ENCODE peak calls at places on chromosome 11, in six cellular contexts. I, A, T, M, K and R are unnamed samples.

GRCh38 chr11:130223291-130223971 is 63.8 kb downstream of the ST14 start:
- DNase-seq in T (no peak), K (no peak), A (no peak), I (no peak), M (no peak), R (peak)

GRCh38 chr11:109957601-109958000 is 135.6 kb upstream of the ZC3H12C start:
- DNase-seq in M (peak), A (no peak), K (no peak), I (no peak), T (no peak), R (no peak)

GRCh38 chr11:28133146-28133545 is 25.0 kb downstream of the METTL15 start:
- DNase-seq in I (no peak), M (no peak), A (no peak), K (no peak), T (no peak), R (peak)

GRCh38 chr11:46616551-46617450 is at the start of gene HARBI1:
- DNase-seq in K (peak), I (peak), T (peak), A (peak), M (peak), R (peak)

GRCh38 chr11:104033134-104033533 is 3.3 kb upstream of the DDI1 start:
- DNase-seq in M (peak), I (no peak), A (no peak), T (no peak), K (peak), R (peak)

GRCh38 chr11:128501576-128502549 is 85.5 kb downstream of the ETS1 start:
- DNase-seq in I (no peak), T (no peak), M (peak), A (no peak), K (no peak), R (peak)

GRCh38 chr11:22927793-22928192 is 67.5 kb upstream of the CCDC179 start:
- DNase-seq in A (no peak), T (no peak), M (no peak), I (no peak), K (no peak), R (no peak)

GRCh38 chr11:47863189-47863892 is 15.2 kb upstream of the NUP160 start:
- DNase-seq in T (peak), M (peak), A (no peak), K (no peak), I (no peak), R (peak)

GRCh38 chr11:61297741-61298140 is 2.6 kb upstream of the VWCE start:
- DNase-seq in A (no peak), M (peak), I (no peak), T (no peak), K (no peak), R (peak)

GRCh38 chr11:32304521-32304920 is 130.8 kb downstream of the WT1 start:
- DNase-seq in I (no peak), A (no peak), K (no peak), T (no peak), M (no peak), R (no peak)

GRCh38 chr11:68798221-68798813 is 43.4 kb downstream of the CPT1A start:
- DNase-seq in M (peak), I (peak), A (peak), K (no peak), T (peak), R (peak)

GRCh38 chr11:46130286-46130937 is 9.2 kb upstream of the PHF21A start:
- DNase-seq in M (no peak), K (no peak), T (no peak), I (no peak), A (no peak), R (no peak)

GRCh38 chr11:74949748-74950127 is 672 bp downstream of the SPCS2 start:
- DNase-seq in T (peak), A (no peak), I (no peak), M (no peak), K (no peak), R (no peak)

GRCh38 chr11:114988644-114989043 is 310.3 kb downstream of the NXPE2 start:
- DNase-seq in K (no peak), T (no peak), A (no peak), M (no peak), I (no peak), R (no peak)

GRCh38 chr11:66133216-66133775 is 63.2 kb downstream of the PACS1 start:
- DNase-seq in M (no peak), A (no peak), I (no peak), T (peak), K (no peak), R (no peak)

GRCh38 chr11:67288452-67289225 is 464 bp upstream of the ANKRD13D start:
- DNase-seq in M (peak), A (peak), K (peak), I (peak), T (peak), R (peak)

GRCh38 chr11:96049426-96049825 is 125.5 kb upstream of the MTMR2 start:
- DNase-seq in A (no peak), K (no peak), T (no peak), M (peak), I (no peak), R (peak)

GRCh38 chr11:10293423-10294288 is at the start of gene SBF2:
- DNase-seq in A (peak), I (peak), M (peak), K (peak), T (peak), R (peak)

GRCh38 chr11:89201138-89201537 is 23.5 kb downstream of the TYR start:
- DNase-seq in A (no peak), K (no peak), I (no peak), M (no peak), T (no peak), R (no peak)

GRCh38 chr11:61370349-61371005 is 8.3 kb downstream of the TMEM138 start:
- DNase-seq in K (no peak), M (peak), I (no peak), A (no peak), T (no peak), R (no peak)

GRCh38 chr11:62004473-62004872 is 37.0 kb upstream of the FTH1 start:
- DNase-seq in A (no peak), T (no peak), I (no peak), M (peak), K (no peak), R (peak)

GRCh38 chr11:108591893-108592292 is 1.7 kb downstream of the EXPH5 start:
- DNase-seq in K (no peak), I (no peak), T (no peak), A (no peak), M (no peak), R (no peak)

GRCh38 chr11:114060402-114061052 is 1.0 kb downstream of the ZBTB16 start:
- DNase-seq in T (no peak), A (no peak), K (peak), I (peak), M (peak), R (peak)

GRCh38 chr11:115421338-115422012 is 82.7 kb downstream of the CADM1 start:
- DNase-seq in K (no peak), A (no peak), M (no peak), I (no peak), T (peak), R (no peak)

GRCh38 chr11:1520987-1521349 is 34.4 kb upstream of the MOB2 start:
- DNase-seq in M (no peak), I (no peak), T (peak), A (peak), K (no peak), R (no peak)

GRCh38 chr11:32068134-32068533 is 22.7 kb upstream of the RCN1 start:
- DNase-seq in A (no peak), T (no peak), M (peak), K (no peak), I (no peak), R (no peak)

GRCh38 chr11:13620063-13620462 is 48.4 kb upstream of the FAR1 start:
- DNase-seq in M (no peak), K (no peak), A (no peak), I (no peak), T (no peak), R (no peak)

GRCh38 chr11:46920709-46921108 is 2.4 kb upstream of the LRP4 start:
- DNase-seq in A (no peak), T (no peak), M (peak), I (no peak), K (peak), R (peak)

GRCh38 chr11:69940246-69940610 is 121.0 kb upstream of the FGF3 start:
- DNase-seq in M (no peak), K (no peak), T (no peak), I (no peak), A (no peak), R (no peak)

GRCh38 chr11:34207487-34207886 is 102.1 kb downstream of the NAT10 start:
- DNase-seq in A (no peak), M (no peak), K (no peak), T (no peak), I (no peak), R (peak)
- TF ChIP-seq CTCF in A (no peak), M (no peak), K (no peak), T (no peak), I (no peak), R (no peak)

GRCh38 chr11:119729581-119730346 is 764 bp upstream of the NECTIN1 start:
- DNase-seq in I (no peak), M (peak), A (peak), K (peak), T (no peak), R (peak)
- TF ChIP-seq CTCF in I (peak), M (no peak), A (no peak), K (peak), T (peak), R (no peak)

GRCh38 chr11:131895865-131896264 is 525.5 kb downstream of the NTM start:
- DNase-seq in T (no peak), I (no peak), K (no peak), M (no peak), A (no peak), R (no peak)
- TF ChIP-seq CTCF in T (no peak), I (no peak), K (no peak), M (no peak), A (no peak), R (no peak)

DNA sequence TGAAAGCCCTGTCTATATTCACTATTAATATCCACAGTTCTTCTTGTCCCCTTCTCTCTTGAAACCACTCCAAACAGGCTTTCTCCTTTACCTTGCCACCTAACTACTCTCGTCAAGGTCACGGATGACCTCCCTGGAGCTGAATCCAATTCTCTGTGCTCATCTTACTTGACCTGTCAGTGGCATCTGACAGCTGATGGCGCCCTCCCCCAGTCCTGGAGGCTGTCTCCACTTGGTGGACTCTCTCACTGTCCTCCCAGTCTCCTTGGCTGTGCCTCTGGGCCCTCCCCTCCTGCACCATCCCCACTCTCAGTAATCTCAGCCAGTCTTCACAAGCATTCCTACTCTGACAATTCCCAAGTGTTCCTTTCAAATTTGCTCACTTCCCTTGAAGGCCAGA is 8.7 kb downstream of the TNKS1BP1 start:
- DNase-seq in K (no peak), A (no peak), T (no peak), I (no peak), M (no peak), R (peak)
- TF ChIP-seq CTCF in K (no peak), A (no peak), T (no peak), I (no peak), M (no peak), R (no peak)

GRCh38 chr11:18014876-18015275 is 2.0 kb upstream of the SERGEF start:
- DNase-seq in K (no peak), I (no peak), T (no peak), M (no peak), A (no peak), R (no peak)

GRCh38 chr11:18022419-18022818 is 9.6 kb upstream of the SERGEF start:
- DNase-seq in A (no peak), T (no peak), I (no peak), K (no peak), M (no peak), R (no peak)

GRCh38 chr11:18016789-18017188 is 3.9 kb upstream of the SERGEF start:
- DNase-seq in I (no peak), K (no peak), M (no peak), A (no peak), T (no peak), R (no peak)

GRCh38 chr11:18013790-18014507 is 1.1 kb upstream of the SERGEF start:
- DNase-seq in K (no peak), A (peak), I (peak), M (no peak), T (peak), R (no peak)

GRCh38 chr11:18019650-18020049 is 6.8 kb upstream of the SERGEF start:
- DNase-seq in I (no peak), T (no peak), A (no peak), M (no peak), K (no peak), R (no peak)
- TF ChIP-seq CTCF in I (no peak), T (no peak), A (no peak), M (no peak), K (no peak), R (no peak)

DNA sequence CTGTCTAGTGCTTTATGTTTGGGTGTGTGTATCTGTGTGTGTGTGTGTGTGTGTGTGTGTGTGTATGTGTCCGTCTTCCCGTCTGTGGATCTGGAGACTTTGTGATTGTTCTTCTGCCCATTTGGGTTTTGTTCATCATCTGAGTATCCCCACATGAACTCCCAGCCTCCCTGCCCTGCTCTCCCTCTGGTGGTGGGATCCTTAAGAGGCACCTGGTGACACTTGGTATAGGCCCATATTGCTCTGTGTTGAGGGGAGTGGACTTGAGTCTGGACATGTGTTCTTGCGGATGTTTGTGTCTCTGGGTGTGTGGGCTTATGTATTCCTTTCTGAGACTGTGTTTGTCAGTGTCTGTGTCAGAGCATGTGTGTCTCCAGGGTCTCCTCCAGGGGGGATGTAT is 15.3 kb downstream of the RCOR2 start:
- DNase-seq in I (no peak), T (no peak), A (no peak), M (peak), K (no peak), R (no peak)
- TF ChIP-seq CTCF in I (peak), T (peak), A (no peak), M (peak), K (peak), R (peak)

GRCh38 chr11:40987895-40988435 is 471.5 kb downstream of the LRRC4C start:
- DNase-seq in M (no peak), A (no peak), I (no peak), T (no peak), K (no peak), R (no peak)
- TF ChIP-seq CTCF in M (no peak), A (no peak), I (no peak), T (no peak), K (no peak), R (no peak)

GRCh38 chr11:126310992-126311310 is 7.1 kb downstream of the DCPS start:
- DNase-seq in A (no peak), I (no peak), M (no peak), K (no peak), T (no peak), R (no peak)

GRCh38 chr11:126311464-126312291 is 7.8 kb downstream of the DCPS start:
- DNase-seq in K (no peak), T (no peak), I (no peak), A (no peak), M (no peak), R (no peak)

GRCh38 chr11:126310229-126310991 is 6.5 kb downstream of the DCPS start:
- DNase-seq in T (peak), I (peak), K (peak), A (peak), M (peak), R (peak)

GRCh38 chr11:126313826-126314225 is 10.0 kb downstream of the DCPS start:
- DNase-seq in A (no peak), K (no peak), I (no peak), M (no peak), T (no peak), R (no peak)

GRCh38 chr11:126312903-126313460 is 9.1 kb downstream of the DCPS start:
- DNase-seq in T (no peak), K (no peak), I (no peak), A (no peak), M (no peak), R (no peak)
- TF ChIP-seq CTCF in T (no peak), K (no peak), I (no peak), A (no peak), M (no peak), R (no peak)